ENCODE peak calls at places on chromosomes 11 and 22, in four cellular contexts. J, U, I and R are unnamed samples.
A peak's percentile ranks its signal among the peaks of the same experiment; 100 is the strongest.

GRCh38 chr11:33063326-33063775 is 24.0 kb downstream of the TCP11L1 start:
- DNase-seq in J (peak; percentile 80), U (peak; percentile 73), I (peak; percentile 92), R (no peak)

GRCh38 chr11:129331871-129332274 is 43.8 kb upstream of the BARX2 start:
- DNase-seq in I (peak; percentile 78), J (peak; percentile 66), U (peak; percentile 63), R (peak; percentile 78)

GRCh38 chr11:36089920-36090319 is 146.1 kb downstream of the LDLRAD3 start:
- DNase-seq in J (no peak), I (no peak), U (no peak), R (no peak)

GRCh38 chr11:2691991-2692841 is 7.6 kb downstream of the KCNQ1OT1 start:
- DNase-seq in U (peak; percentile 18), I (no peak), J (no peak), R (no peak)

GRCh38 chr11:112355726-112356125 is 95.1 kb upstream of the PLET1 start:
- DNase-seq in J (peak; percentile 14), I (peak; percentile 32), U (peak; percentile 27), R (no peak)

GRCh38 chr11:134510171-134510570 is 98.1 kb upstream of the B3GAT1 start:
- DNase-seq in I (no peak), U (no peak), J (no peak), R (no peak)

GRCh38 chr11:134498326-134499139 is 86.5 kb upstream of the B3GAT1 start:
- DNase-seq in I (no peak), U (no peak), J (no peak), R (no peak)

GRCh38 chr22:23762866-23763578 is at the start of gene C22orf15:
- DNase-seq in U (no peak), J (no peak), I (no peak), R (no peak)

GRCh38 chr22:45758603-45759002 is 87.0 kb downstream of the ATXN10 start:
- DNase-seq in J (no peak), U (no peak), I (no peak), R (no peak)

GRCh38 chr11:35792846-35793192 is 130.2 kb downstream of the TRIM44 start:
- DNase-seq in U (peak; percentile 20), J (no peak), I (no peak), R (no peak)

GRCh38 chr11:46347637-46348311 is 511 bp downstream of the DGKZ start:
- DNase-seq in I (no peak), J (no peak), U (no peak), R (no peak)

GRCh38 chr22:38304526-38304925 is 12.7 kb downstream of the CSNK1E start:
- DNase-seq in J (no peak), I (peak; percentile 80), U (no peak), R (no peak)
- TF ChIP-seq CTCF in J (peak; percentile 21), I (peak; percentile 52), U (no peak), R (no peak)

GRCh38 chr11:57273448-57274058 is 36.5 kb upstream of the APLNR start:
- DNase-seq in J (peak; percentile 53), U (no peak), I (no peak), R (no peak)

GRCh38 chr11:57275582-57275981 is 38.5 kb upstream of the APLNR start:
- DNase-seq in I (peak; percentile 50), U (no peak), J (no peak), R (no peak)

GRCh38 chr11:57274904-57275498 is 38.0 kb upstream of the APLNR start:
- DNase-seq in J (no peak), I (peak; percentile 35), U (no peak), R (no peak)

GRCh38 chr11:57266157-57266556 is 29.1 kb upstream of the APLNR start:
- DNase-seq in I (no peak), J (no peak), U (no peak), R (no peak)

GRCh38 chr11:57269580-57270021 is 32.6 kb upstream of the APLNR start:
- DNase-seq in U (no peak), J (no peak), I (no peak), R (no peak)
- TF ChIP-seq CTCF in U (no peak), J (no peak), I (no peak), R (no peak)

GRCh38 chr11:7694953-7695271 is 11.4 kb downstream of the OVCH2 start:
- DNase-seq in I (no peak), J (no peak), U (no peak), R (no peak)
- TF ChIP-seq CTCF in I (no peak), J (no peak), U (no peak), R (no peak)

GRCh38 chr11:18145025-18145424 is 12.7 kb downstream of the MRGPRX3 start:
- DNase-seq in J (no peak), I (peak; percentile 7), U (no peak), R (no peak)
- TF ChIP-seq CTCF in J (no peak), I (peak; percentile 34), U (no peak), R (peak; percentile 57)

DNA sequence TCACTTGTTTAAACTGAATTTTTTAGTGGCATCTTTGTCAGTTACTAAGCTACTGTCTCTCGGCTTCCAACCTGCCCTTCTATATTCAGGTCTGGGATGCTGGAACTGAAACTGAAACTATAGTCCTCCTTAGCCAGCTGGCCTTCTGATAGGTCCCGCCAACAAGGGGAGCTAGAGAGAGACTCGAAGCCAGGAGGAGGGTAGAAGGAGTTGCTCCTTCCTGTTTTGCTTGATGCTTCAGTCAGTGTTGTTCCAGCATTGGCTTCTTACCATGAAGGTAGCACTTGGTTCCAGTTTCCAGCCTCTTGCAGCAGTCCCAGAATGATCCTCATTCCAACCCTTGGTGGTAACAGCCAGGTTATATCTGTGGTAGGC is 32.9 kb upstream of the HORMAD2 start:
- DNase-seq in U (peak; percentile 29), I (peak; percentile 17), J (no peak), R (peak; percentile 31)
- TF ChIP-seq CTCF in U (no peak), I (no peak), J (no peak), R (no peak)